ENCODE peak calls at places on chromosomes 13 and 19, in six cellular contexts. Z, T, C, L, X and O are unnamed samples.

GRCh38 chr19:30722801-30723200 is 350.6 kb downstream of the ZNF536 start:
- DNase-seq in Z (no peak), T (no peak), C (no peak), L (no peak), X (no peak), O (no peak)

GRCh38 chr19:20513179-20513934 is 52.2 kb downstream of the ZNF737 start:
- DNase-seq in Z (no peak), T (no peak), C (peak), L (no peak), X (no peak), O (no peak)

GRCh38 chr19:6026390-6026897 is 48.5 kb upstream of the RANBP3 start:
- DNase-seq in Z (no peak), T (no peak), C (no peak), L (no peak), X (no peak), O (peak)

GRCh38 chr19:54178581-54179261 is 5.8 kb upstream of the TMC4 start:
- DNase-seq in Z (no peak), T (no peak), C (no peak), L (no peak), X (no peak), O (peak)

GRCh38 chr19:39390460-39390758 is 497 bp downstream of the PAF1 start:
- DNase-seq in Z (no peak), T (peak), C (peak), L (no peak), X (no peak), O (no peak)

GRCh38 chr19:35459414-35460082 is 11.5 kb downstream of the FFAR2 start:
- DNase-seq in Z (no peak), T (no peak), C (no peak), L (no peak), X (no peak), O (no peak)

GRCh38 chr19:16283103-16283469 is 41.5 kb upstream of the KLF2 start:
- DNase-seq in Z (no peak), T (no peak), C (no peak), L (no peak), X (no peak), O (no peak)

GRCh38 chr19:32404939-32405430 is 585 bp upstream of the DPY19L3 start:
- DNase-seq in Z (peak), T (no peak), C (peak), L (peak), X (peak), O (peak)

GRCh38 chr13:32007494-32007893 is 24.1 kb upstream of the FRY start:
- DNase-seq in Z (no peak), T (no peak), C (no peak), L (no peak), X (peak), O (no peak)

GRCh38 chr19:36973021-36973843 is 57.1 kb downstream of the ZNF568 start:
- DNase-seq in Z (peak), T (peak), C (peak), L (peak), X (peak), O (peak)

GRCh38 chr13:34779171-34779570 is 162.9 kb upstream of the NBEA start:
- DNase-seq in Z (no peak), T (no peak), C (no peak), L (no peak), X (no peak), O (no peak)